ENCODE peak calls at places on chromosomes 3 and 15, in ten cellular contexts. One of them, this sample, is unnamed.

GRCh38 chr15:82850731-82851130 is 41.3 kb downstream of the WHAMM start:
- DNase-seq in pancreas: no peak
- DNase-seq in foreskin melanocyte: peak
- DNase-seq in tibial artery: no peak
- DNase-seq in coronary artery: no peak
- DNase-seq in GM04504: no peak
- DNase-seq in adrenal gland: peak
- DNase-seq in HTR-8/SVneo: no peak
- DNase-seq in cardiac muscle cell: no peak
- DNase-seq in NAMALWA: no peak
- DNase-seq in this sample: no peak

GRCh38 chr15:85408270-85408746 is 27.9 kb downstream of the AKAP13 start:
- DNase-seq in pancreas: no peak
- DNase-seq in foreskin melanocyte: no peak
- DNase-seq in tibial artery: no peak
- DNase-seq in coronary artery: no peak
- DNase-seq in GM04504: no peak
- DNase-seq in adrenal gland: no peak
- DNase-seq in HTR-8/SVneo: no peak
- DNase-seq in cardiac muscle cell: no peak
- DNase-seq in NAMALWA: peak
- DNase-seq in this sample: no peak

GRCh38 chr3:118628704-118629341 is 405.8 kb downstream of the IGSF11 start:
- DNase-seq in pancreas: peak
- DNase-seq in foreskin melanocyte: peak
- DNase-seq in tibial artery: peak
- DNase-seq in coronary artery: no peak
- DNase-seq in GM04504: peak
- DNase-seq in adrenal gland: peak
- DNase-seq in HTR-8/SVneo: peak
- DNase-seq in cardiac muscle cell: peak
- DNase-seq in NAMALWA: peak
- DNase-seq in this sample: peak

GRCh38 chr15:67784856-67785430 is 40.4 kb upstream of the SKOR1 start:
- DNase-seq in pancreas: no peak
- DNase-seq in foreskin melanocyte: no peak
- DNase-seq in tibial artery: no peak
- DNase-seq in coronary artery: no peak
- DNase-seq in GM04504: no peak
- DNase-seq in adrenal gland: no peak
- DNase-seq in HTR-8/SVneo: no peak
- DNase-seq in cardiac muscle cell: no peak
- DNase-seq in NAMALWA: no peak
- DNase-seq in this sample: no peak

GRCh38 chr3:162170581-162170980 is 674.0 kb downstream of the OTOL1 start:
- DNase-seq in pancreas: no peak
- DNase-seq in foreskin melanocyte: no peak
- DNase-seq in tibial artery: no peak
- DNase-seq in coronary artery: no peak
- DNase-seq in GM04504: no peak
- DNase-seq in adrenal gland: no peak
- DNase-seq in HTR-8/SVneo: no peak
- DNase-seq in cardiac muscle cell: no peak
- DNase-seq in NAMALWA: no peak
- DNase-seq in this sample: no peak

GRCh38 chr15:67097893-67098740 is 32.7 kb downstream of the SMAD3 start:
- DNase-seq in pancreas: no peak
- DNase-seq in foreskin melanocyte: no peak
- DNase-seq in tibial artery: peak
- DNase-seq in coronary artery: no peak
- DNase-seq in GM04504: peak
- DNase-seq in adrenal gland: no peak
- DNase-seq in HTR-8/SVneo: no peak
- DNase-seq in cardiac muscle cell: no peak
- DNase-seq in NAMALWA: no peak
- DNase-seq in this sample: peak

GRCh38 chr15:49293941-49294340 is 123.9 kb downstream of the GALK2 start:
- DNase-seq in pancreas: no peak
- DNase-seq in foreskin melanocyte: no peak
- DNase-seq in tibial artery: no peak
- DNase-seq in coronary artery: no peak
- DNase-seq in GM04504: no peak
- DNase-seq in adrenal gland: no peak
- DNase-seq in HTR-8/SVneo: no peak
- DNase-seq in cardiac muscle cell: no peak
- DNase-seq in NAMALWA: no peak
- DNase-seq in this sample: no peak

GRCh38 chr15:76196949-76197315 is 114.3 kb downstream of the ETFA start:
- DNase-seq in pancreas: peak
- DNase-seq in foreskin melanocyte: no peak
- DNase-seq in tibial artery: peak
- DNase-seq in coronary artery: no peak
- DNase-seq in GM04504: no peak
- DNase-seq in adrenal gland: peak
- DNase-seq in HTR-8/SVneo: no peak
- DNase-seq in cardiac muscle cell: no peak
- DNase-seq in NAMALWA: no peak
- DNase-seq in this sample: peak

GRCh38 chr3:45137656-45138181 is 8.5 kb downstream of the CDCP1 start:
- DNase-seq in pancreas: no peak
- DNase-seq in foreskin melanocyte: no peak
- DNase-seq in tibial artery: no peak
- DNase-seq in coronary artery: no peak
- DNase-seq in GM04504: no peak
- DNase-seq in adrenal gland: no peak
- DNase-seq in HTR-8/SVneo: no peak
- DNase-seq in cardiac muscle cell: peak
- DNase-seq in NAMALWA: no peak
- DNase-seq in this sample: no peak

GRCh38 chr15:56744701-56745683 is 11.7 kb upstream of the ZNF280D start:
- DNase-seq in pancreas: no peak
- DNase-seq in foreskin melanocyte: no peak
- DNase-seq in tibial artery: no peak
- DNase-seq in coronary artery: no peak
- DNase-seq in GM04504: no peak
- DNase-seq in adrenal gland: no peak
- DNase-seq in HTR-8/SVneo: no peak
- DNase-seq in cardiac muscle cell: no peak
- DNase-seq in NAMALWA: no peak
- DNase-seq in this sample: no peak

GRCh38 chr3:167631471-167631870 is 22.3 kb downstream of the WDR49 start:
- DNase-seq in pancreas: no peak
- DNase-seq in foreskin melanocyte: no peak
- DNase-seq in tibial artery: no peak
- DNase-seq in coronary artery: no peak
- DNase-seq in GM04504: no peak
- DNase-seq in adrenal gland: no peak
- DNase-seq in HTR-8/SVneo: no peak
- DNase-seq in cardiac muscle cell: no peak
- DNase-seq in NAMALWA: no peak
- DNase-seq in this sample: no peak

GRCh38 chr15:63880744-63881143 is 47.0 kb upstream of the HERC1 start:
- DNase-seq in pancreas: no peak
- DNase-seq in foreskin melanocyte: no peak
- DNase-seq in tibial artery: no peak
- DNase-seq in coronary artery: no peak
- DNase-seq in GM04504: no peak
- DNase-seq in adrenal gland: no peak
- DNase-seq in HTR-8/SVneo: no peak
- DNase-seq in cardiac muscle cell: no peak
- DNase-seq in NAMALWA: no peak
- DNase-seq in this sample: no peak

GRCh38 chr3:113228969-113229368 is 17.6 kb downstream of the BOC start:
- DNase-seq in pancreas: no peak
- DNase-seq in foreskin melanocyte: no peak
- DNase-seq in tibial artery: no peak
- DNase-seq in coronary artery: no peak
- DNase-seq in GM04504: no peak
- DNase-seq in adrenal gland: no peak
- DNase-seq in HTR-8/SVneo: no peak
- DNase-seq in cardiac muscle cell: no peak
- DNase-seq in NAMALWA: no peak
- DNase-seq in this sample: no peak

GRCh38 chr3:169337541-169337940 is 326.0 kb downstream of the MECOM start:
- DNase-seq in pancreas: no peak
- DNase-seq in foreskin melanocyte: no peak
- DNase-seq in tibial artery: no peak
- DNase-seq in coronary artery: no peak
- DNase-seq in GM04504: no peak
- DNase-seq in adrenal gland: no peak
- DNase-seq in HTR-8/SVneo: no peak
- DNase-seq in cardiac muscle cell: no peak
- DNase-seq in NAMALWA: no peak
- DNase-seq in this sample: no peak

GRCh38 chr3:29065211-29065785 is 215.6 kb upstream of the RBMS3 start:
- DNase-seq in pancreas: peak
- DNase-seq in foreskin melanocyte: peak
- DNase-seq in tibial artery: peak
- DNase-seq in coronary artery: peak
- DNase-seq in GM04504: peak
- DNase-seq in adrenal gland: peak
- DNase-seq in HTR-8/SVneo: peak
- DNase-seq in cardiac muscle cell: peak
- DNase-seq in NAMALWA: no peak
- DNase-seq in this sample: peak

GRCh38 chr3:171646357-171647133 is 163.7 kb downstream of the PLD1 start:
- DNase-seq in pancreas: no peak
- DNase-seq in foreskin melanocyte: peak
- DNase-seq in tibial artery: no peak
- DNase-seq in coronary artery: no peak
- DNase-seq in GM04504: peak
- DNase-seq in adrenal gland: no peak
- DNase-seq in HTR-8/SVneo: peak
- DNase-seq in cardiac muscle cell: peak
- DNase-seq in NAMALWA: peak
- DNase-seq in this sample: no peak

GRCh38 chr3:116059421-116060096 is 385.7 kb downstream of the LSAMP start:
- DNase-seq in pancreas: no peak
- DNase-seq in foreskin melanocyte: no peak
- DNase-seq in tibial artery: no peak
- DNase-seq in coronary artery: no peak
- DNase-seq in GM04504: peak
- DNase-seq in adrenal gland: peak
- DNase-seq in HTR-8/SVneo: peak
- DNase-seq in cardiac muscle cell: peak
- DNase-seq in NAMALWA: no peak
- DNase-seq in this sample: no peak

GRCh38 chr15:58361291-58361759 is 70.5 kb upstream of the LIPC start:
- DNase-seq in pancreas: no peak
- DNase-seq in foreskin melanocyte: peak
- DNase-seq in tibial artery: no peak
- DNase-seq in coronary artery: no peak
- DNase-seq in GM04504: peak
- DNase-seq in adrenal gland: no peak
- DNase-seq in HTR-8/SVneo: peak
- DNase-seq in cardiac muscle cell: no peak
- DNase-seq in NAMALWA: no peak
- DNase-seq in this sample: no peak

GRCh38 chr15:95134306-95135100 is 903.1 kb downstream of the MCTP2 start:
- DNase-seq in pancreas: no peak
- DNase-seq in foreskin melanocyte: no peak
- DNase-seq in tibial artery: no peak
- DNase-seq in coronary artery: no peak
- DNase-seq in GM04504: peak
- DNase-seq in adrenal gland: no peak
- DNase-seq in HTR-8/SVneo: no peak
- DNase-seq in cardiac muscle cell: no peak
- DNase-seq in NAMALWA: no peak
- DNase-seq in this sample: no peak

GRCh38 chr3:128383316-128384235 is 83.1 kb downstream of the DNAJB8 start:
- DNase-seq in pancreas: peak
- DNase-seq in foreskin melanocyte: no peak
- DNase-seq in tibial artery: peak
- DNase-seq in coronary artery: peak
- DNase-seq in GM04504: peak
- DNase-seq in adrenal gland: peak
- DNase-seq in HTR-8/SVneo: peak
- DNase-seq in cardiac muscle cell: peak
- DNase-seq in NAMALWA: peak
- DNase-seq in this sample: peak

GRCh38 chr15:31427411-31427810 is 100.8 kb downstream of the KLF13 start:
- DNase-seq in pancreas: no peak
- DNase-seq in foreskin melanocyte: no peak
- DNase-seq in tibial artery: no peak
- DNase-seq in coronary artery: no peak
- DNase-seq in GM04504: no peak
- DNase-seq in adrenal gland: no peak
- DNase-seq in HTR-8/SVneo: no peak
- DNase-seq in cardiac muscle cell: no peak
- DNase-seq in NAMALWA: no peak
- DNase-seq in this sample: no peak

GRCh38 chr15:38589502-38589901 is 24.9 kb upstream of the RASGRP1 start:
- DNase-seq in pancreas: no peak
- DNase-seq in foreskin melanocyte: no peak
- DNase-seq in tibial artery: no peak
- DNase-seq in coronary artery: no peak
- DNase-seq in GM04504: peak
- DNase-seq in adrenal gland: peak
- DNase-seq in HTR-8/SVneo: peak
- DNase-seq in cardiac muscle cell: no peak
- DNase-seq in NAMALWA: no peak
- DNase-seq in this sample: no peak

GRCh38 chr3:195114026-195114425 is 156.9 kb downstream of the XXYLT1 start:
- DNase-seq in pancreas: no peak
- DNase-seq in foreskin melanocyte: no peak
- DNase-seq in tibial artery: no peak
- DNase-seq in coronary artery: no peak
- DNase-seq in GM04504: no peak
- DNase-seq in adrenal gland: no peak
- DNase-seq in HTR-8/SVneo: no peak
- DNase-seq in cardiac muscle cell: no peak
- DNase-seq in NAMALWA: no peak
- DNase-seq in this sample: no peak

GRCh38 chr3:126355777-126356372 is 1.3 kb downstream of the KLF15 start:
- DNase-seq in pancreas: peak
- DNase-seq in foreskin melanocyte: peak
- DNase-seq in tibial artery: peak
- DNase-seq in coronary artery: peak
- DNase-seq in GM04504: peak
- DNase-seq in adrenal gland: peak
- DNase-seq in HTR-8/SVneo: peak
- DNase-seq in cardiac muscle cell: peak
- DNase-seq in NAMALWA: peak
- DNase-seq in this sample: peak

GRCh38 chr3:66138336-66139234 is 82.2 kb upstream of the SLC25A26 start:
- DNase-seq in pancreas: peak
- DNase-seq in foreskin melanocyte: peak
- DNase-seq in tibial artery: peak
- DNase-seq in coronary artery: no peak
- DNase-seq in GM04504: no peak
- DNase-seq in adrenal gland: peak
- DNase-seq in HTR-8/SVneo: peak
- DNase-seq in cardiac muscle cell: peak
- DNase-seq in NAMALWA: peak
- DNase-seq in this sample: peak

GRCh38 chr15:89179966-89180875 is 41.2 kb downstream of the RLBP1 start:
- DNase-seq in pancreas: no peak
- DNase-seq in foreskin melanocyte: no peak
- DNase-seq in tibial artery: no peak
- DNase-seq in coronary artery: no peak
- DNase-seq in GM04504: no peak
- DNase-seq in adrenal gland: peak
- DNase-seq in HTR-8/SVneo: no peak
- DNase-seq in cardiac muscle cell: no peak
- DNase-seq in NAMALWA: no peak
- DNase-seq in this sample: no peak

GRCh38 chr3:99681512-99681911 is 43.1 kb downstream of the COL8A1 start:
- DNase-seq in pancreas: no peak
- DNase-seq in foreskin melanocyte: no peak
- DNase-seq in tibial artery: no peak
- DNase-seq in coronary artery: no peak
- DNase-seq in GM04504: no peak
- DNase-seq in adrenal gland: no peak
- DNase-seq in HTR-8/SVneo: no peak
- DNase-seq in cardiac muscle cell: no peak
- DNase-seq in NAMALWA: no peak
- DNase-seq in this sample: no peak

GRCh38 chr3:65338571-65338970 is 650.8 kb upstream of the ADAMTS9 start:
- DNase-seq in pancreas: no peak
- DNase-seq in foreskin melanocyte: peak
- DNase-seq in tibial artery: no peak
- DNase-seq in coronary artery: no peak
- DNase-seq in GM04504: no peak
- DNase-seq in adrenal gland: no peak
- DNase-seq in HTR-8/SVneo: no peak
- DNase-seq in cardiac muscle cell: no peak
- DNase-seq in NAMALWA: no peak
- DNase-seq in this sample: no peak

This sample was measured in left cardiac atrium.